ENCODE peak calls at places on chromosomes 12 and 14, in nine cellular contexts. X, J, P, Y, Z, H, S, D and R are unnamed samples.

GRCh38 chr12:122882908-122883563 is 12.9 kb downstream of the VPS37B start:
- DNase-seq in X (no peak), J (no peak), P (no peak), Y (no peak), Z (no peak), H (no peak), S (no peak), D (no peak), R (no peak)

GRCh38 chr12:4119157-4119761 is 154.3 kb upstream of the CCND2 start:
- DNase-seq in X (no peak), J (no peak), P (no peak), Y (no peak), Z (no peak), H (no peak), S (no peak), D (no peak), R (peak)

GRCh38 chr12:122835693-122836026 is 403 bp downstream of the HIP1R start:
- DNase-seq in X (peak), J (no peak), P (peak), Y (no peak), Z (peak), H (no peak), S (peak), D (no peak), R (peak)

GRCh38 chr12:27462151-27462694 is 15.7 kb downstream of the SMCO2 start:
- DNase-seq in X (no peak), J (peak), P (no peak), Y (peak), Z (no peak), H (no peak), S (no peak), D (no peak), R (no peak)

GRCh38 chr12:46524778-46525177 is 152.2 kb upstream of the SLC38A2 start:
- DNase-seq in X (no peak), J (peak), P (no peak), Y (no peak), Z (peak), H (no peak), S (peak), D (peak), R (no peak)

GRCh38 chr14:80110721-80111120 is 100.6 kb downstream of the DIO2 start:
- DNase-seq in X (no peak), J (no peak), P (no peak), Y (no peak), Z (no peak), H (no peak), S (no peak), D (no peak), R (no peak)

GRCh38 chr12:93128332-93128707 is 199.2 kb upstream of the EEA1 start:
- DNase-seq in X (no peak), J (no peak), P (no peak), Y (no peak), Z (no peak), H (no peak), S (no peak), D (no peak), R (no peak)

GRCh38 chr14:29757188-29757680 is 170.4 kb downstream of the PRKD1 start:
- DNase-seq in X (no peak), J (no peak), P (no peak), Y (no peak), Z (no peak), H (no peak), S (no peak), D (no peak), R (no peak)

GRCh38 chr12:22029991-22030390 is 16.0 kb upstream of the CMAS start:
- DNase-seq in X (no peak), J (no peak), P (no peak), Y (no peak), Z (no peak), H (no peak), S (no peak), D (no peak), R (no peak)

GRCh38 chr14:22316473-22316872 is 272.6 kb downstream of the DAD1 start:
- DNase-seq in X (no peak), J (no peak), P (no peak), Y (no peak), Z (no peak), H (no peak), S (no peak), D (no peak), R (no peak)

GRCh38 chr14:95886366-95886765 is 9.7 kb downstream of the TUNAR start:
- DNase-seq in X (no peak), J (no peak), P (no peak), Y (no peak), Z (no peak), H (no peak), S (no peak), D (no peak), R (no peak)

GRCh38 chr12:55051197-55051920 is 31.6 kb downstream of the NEUROD4 start:
- DNase-seq in X (no peak), J (no peak), P (no peak), Y (no peak), Z (no peak), H (no peak), S (no peak), D (no peak), R (no peak)

GRCh38 chr14:33019346-33019745 is 80.7 kb downstream of the NPAS3 start:
- DNase-seq in X (no peak), J (no peak), P (no peak), Y (no peak), Z (no peak), H (no peak), S (no peak), D (no peak), R (no peak)

GRCh38 chr12:68119250-68119649 is 40.3 kb downstream of the IFNG start:
- DNase-seq in X (no peak), J (no peak), P (no peak), Y (no peak), Z (no peak), H (no peak), S (no peak), D (no peak), R (no peak)

GRCh38 chr12:103924761-103925641 is 5.2 kb upstream of the HSP90B1 start:
- DNase-seq in X (peak), J (peak), P (peak), Y (peak), Z (peak), H (no peak), S (no peak), D (no peak), R (peak)

GRCh38 chr12:6826734-6827436 is 1.3 kb upstream of the P3H3 start:
- DNase-seq in X (no peak), J (no peak), P (no peak), Y (no peak), Z (no peak), H (no peak), S (no peak), D (no peak), R (no peak)

GRCh38 chr14:82045339-82045738 is 511.7 kb upstream of the SEL1L start:
- DNase-seq in X (no peak), J (no peak), P (no peak), Y (no peak), Z (no peak), H (no peak), S (no peak), D (no peak), R (no peak)

GRCh38 chr12:84919271-84919670 is 6.7 kb upstream of the SLC6A15 start:
- DNase-seq in X (no peak), J (peak), P (no peak), Y (peak), Z (no peak), H (no peak), S (no peak), D (no peak), R (no peak)